ENCODE peak calls at places on chromosome 15, in seven cellular contexts. M is fibroblast of pulmonary artery, O is fibroblast of mammary gland, C is cardiac fibroblast, B is neural progenitor cell, Y is A673, T is IMR-90. W is an unnamed sample.

GRCh38 chr15:57436961-57437360 is 60.7 kb downstream of the CGNL1 start:
- DNase-seq in M (no peak), O (no peak), C (no peak), B (no peak), Y (no peak), T (no peak), W (no peak)

GRCh38 chr15:80946576-80946975 is 43.0 kb downstream of the MESD start:
- DNase-seq in M (no peak), O (no peak), C (no peak), B (no peak), Y (no peak), T (no peak), W (no peak)

GRCh38 chr15:32864051-32864450 is 146.2 kb downstream of the GREM1 start:
- DNase-seq in M (no peak), O (no peak), C (no peak), B (no peak), Y (no peak), T (no peak), W (no peak)

GRCh38 chr15:64019764-64020163 is 26.5 kb downstream of the DAPK2 start:
- DNase-seq in M (no peak), O (no peak), C (no peak), B (no peak), Y (no peak), T (no peak), W (no peak)

GRCh38 chr15:48718646-48719045 is 73.1 kb upstream of the FBN1 start:
- DNase-seq in M (peak; percentile 39), O (peak; percentile 77), C (peak; percentile 68), B (no peak), Y (no peak), T (peak; percentile 59), W (no peak)

GRCh38 chr15:85379403-85380131 is 836 bp upstream of the AKAP13 start:
- DNase-seq in M (no peak), O (no peak), C (peak; percentile 38), B (peak; percentile 17), Y (peak; percentile 34), T (no peak), W (peak; percentile 33)

GRCh38 chr15:80507131-80507530 is 102.9 kb downstream of the ARNT2 start:
- DNase-seq in M (no peak), O (no peak), C (no peak), B (no peak), Y (no peak), T (peak; percentile 64), W (no peak)

GRCh38 chr15:56537881-56538280 is 72.9 kb upstream of the MNS1 start:
- DNase-seq in M (no peak), O (peak; percentile 5), C (peak; percentile 12), B (no peak), Y (no peak), T (no peak), W (no peak)

GRCh38 chr15:62391565-62392262 is 226.6 kb upstream of the C2CD4B start:
- DNase-seq in M (peak; percentile 46), O (peak; percentile 45), C (peak; percentile 60), B (peak; percentile 68), Y (peak; percentile 55), T (peak; percentile 34), W (peak; percentile 35)

GRCh38 chr15:56587686-56588085 is 122.7 kb upstream of the MNS1 start:
- DNase-seq in M (no peak), O (peak; percentile 6), C (no peak), B (no peak), Y (no peak), T (peak; percentile 71), W (no peak)

GRCh38 chr15:51907136-51907862 is 64.3 kb downstream of the LEO1 start:
- DNase-seq in M (no peak), O (peak; percentile 49), C (peak; percentile 47), B (no peak), Y (no peak), T (peak; percentile 42), W (peak; percentile 71)

GRCh38 chr15:39468341-39468740 is 112.5 kb upstream of the THBS1 start:
- DNase-seq in M (no peak), O (no peak), C (no peak), B (no peak), Y (no peak), T (no peak), W (no peak)

GRCh38 chr15:71066983-71067382 is 48.3 kb upstream of the THSD4 start:
- DNase-seq in M (peak; percentile 92), O (peak; percentile 99), C (peak; percentile 94), B (no peak), Y (no peak), T (peak; percentile 99), W (peak; percentile 74)

GRCh38 chr15:71071529-71071928 is 43.7 kb upstream of the THSD4 start:
- DNase-seq in M (no peak), O (no peak), C (no peak), B (no peak), Y (no peak), T (no peak), W (no peak)

GRCh38 chr15:71072423-71072822 is 42.8 kb upstream of the THSD4 start:
- DNase-seq in M (no peak), O (no peak), C (no peak), B (no peak), Y (no peak), T (no peak), W (no peak)

GRCh38 chr15:71069693-71070092 is 45.6 kb upstream of the THSD4 start:
- DNase-seq in M (no peak), O (no peak), C (no peak), B (no peak), Y (no peak), T (no peak), W (no peak)
- TF ChIP-seq CTCF in M (no peak), O (no peak), C (no peak), B (no peak), Y (peak; percentile 19), T (no peak), W (no peak)

DNA sequence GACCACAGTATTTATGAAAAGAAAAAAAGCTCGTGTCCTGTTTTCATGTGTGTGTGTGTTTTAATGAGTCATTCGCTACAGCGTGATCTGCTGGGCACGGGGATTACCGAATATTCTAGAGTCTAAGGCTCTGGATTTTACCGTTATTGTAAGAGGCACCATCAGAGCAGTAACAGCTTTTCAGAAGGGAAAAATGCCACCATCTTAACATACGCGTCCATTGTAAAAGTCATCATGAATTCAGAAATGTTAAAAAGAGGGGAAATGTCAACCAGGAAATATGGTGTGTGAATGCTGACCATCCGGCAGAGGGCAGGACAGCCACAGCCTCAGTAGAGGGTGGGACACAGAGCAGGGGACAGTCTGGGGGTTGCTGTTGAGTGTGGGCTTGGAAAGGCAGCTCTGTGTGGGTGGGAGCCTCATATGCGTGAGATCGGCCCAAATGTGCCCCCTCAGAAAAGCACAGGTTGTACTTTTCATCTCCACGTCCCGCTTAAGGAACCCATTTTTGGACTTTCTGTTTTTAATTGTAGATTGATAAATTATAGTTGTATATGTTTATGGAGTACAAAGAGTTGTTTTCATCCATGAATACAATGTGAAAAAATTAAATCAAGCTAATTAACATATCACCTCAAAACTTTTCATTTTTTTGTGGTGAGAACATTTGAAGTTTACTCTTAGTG is 69.6 kb downstream of the ASB7 start:
- DNase-seq in M (peak; percentile 58), O (peak; percentile 68), C (peak; percentile 55), B (peak; percentile 53), Y (peak; percentile 55), T (peak; percentile 53), W (no peak)
- TF ChIP-seq CTCF in M (peak; percentile 73), O (peak; percentile 84), C (peak; percentile 69), B (peak; percentile 64), Y (peak; percentile 69), T (peak; percentile 75), W (no peak)

DNA sequence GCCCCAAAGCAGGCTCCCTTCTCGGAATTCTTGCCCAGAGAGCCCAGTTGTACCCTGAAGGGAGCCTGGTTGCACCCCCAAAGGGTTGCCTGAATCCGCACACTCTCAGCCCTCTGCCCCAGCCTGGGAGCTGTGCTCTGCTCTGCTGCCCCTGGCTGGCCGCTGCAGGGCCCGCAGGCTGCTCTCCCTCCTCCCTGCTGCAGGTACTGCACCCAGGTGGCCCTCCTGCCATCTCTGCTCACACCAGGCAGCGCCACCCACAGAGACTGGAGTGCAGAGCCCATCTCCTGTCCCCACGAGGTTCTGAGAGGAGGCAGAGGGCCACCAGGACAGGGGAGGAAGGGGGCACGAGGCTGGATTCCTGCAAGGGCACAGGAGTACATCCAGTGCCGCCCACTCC is 134.2 kb upstream of the NSMCE3 start:
- DNase-seq in M (no peak), O (no peak), C (no peak), B (peak; percentile 63), Y (no peak), T (no peak), W (no peak)
- TF ChIP-seq CTCF in M (no peak), O (no peak), C (no peak), B (peak; percentile 50), Y (no peak), T (no peak), W (no peak)

GRCh38 chr15:88243156-88243555 is 13.4 kb downstream of the NTRK3 start:
- DNase-seq in M (no peak), O (no peak), C (no peak), B (no peak), Y (no peak), T (no peak), W (no peak)

GRCh38 chr15:88238618-88239430 is 17.7 kb downstream of the NTRK3 start:
- DNase-seq in M (peak; percentile 94), O (peak; percentile 15), C (peak; percentile 77), B (no peak), Y (no peak), T (peak; percentile 41), W (no peak)

GRCh38 chr15:88242586-88242985 is 14.0 kb downstream of the NTRK3 start:
- DNase-seq in M (no peak), O (no peak), C (no peak), B (no peak), Y (no peak), T (no peak), W (no peak)

GRCh38 chr15:88241461-88241860 is 15.1 kb downstream of the NTRK3 start:
- DNase-seq in M (no peak), O (no peak), C (no peak), B (no peak), Y (no peak), T (no peak), W (no peak)

GRCh38 chr15:88241060-88241459 is 15.5 kb downstream of the NTRK3 start:
- DNase-seq in M (no peak), O (no peak), C (no peak), B (no peak), Y (no peak), T (no peak), W (no peak)
- TF ChIP-seq CTCF in M (no peak), O (no peak), C (no peak), B (no peak), Y (no peak), T (no peak), W (no peak)

W was measured in MCF 10A.